ENCODE peak calls at places on chromosomes 1 and 21, in nine cellular contexts. D is CD8-positive, alpha-beta memory T cell; Z is HTR-8/SVneo; X is T47D; A is CD4-positive, alpha-beta memory T cell; R is GM19239; S is T-cell; G is GM10248; Q is small intestine. W is an unnamed sample.

GRCh38 chr1:203149188-203149840 is 21.8 kb downstream of the ADORA1 start:
- DNase-seq in D (no peak), Z (no peak), X (no peak), A (no peak), R (no peak), S (no peak), G (no peak), Q (no peak), W (no peak)

GRCh38 chr1:199002670-199003069 is 363.8 kb downstream of the PTPRC start:
- DNase-seq in D (no peak), Z (no peak), X (no peak), A (no peak), R (no peak), S (no peak), G (no peak), Q (no peak), W (no peak)

GRCh38 chr1:2115922-2116341 is 65.7 kb downstream of the PRKCZ start:
- DNase-seq in D (no peak), Z (no peak), X (no peak), A (no peak), R (no peak), S (no peak), G (no peak), Q (no peak), W (no peak)

GRCh38 chr1:241964550-241965241 is 7.1 kb downstream of the BECN2 start:
- DNase-seq in D (no peak), Z (no peak), X (no peak), A (no peak), R (no peak), S (no peak), G (no peak), Q (no peak), W (no peak)

GRCh38 chr1:244322791-244323521 is 128.8 kb downstream of the ADSS2 start:
- DNase-seq in D (no peak), Z (peak; percentile 80), X (peak; percentile 26), A (peak; percentile 73), R (no peak), S (no peak), G (no peak), Q (peak; percentile 62), W (peak; percentile 86)

GRCh38 chr21:14968821-14969220 is 96.0 kb downstream of the NRIP1 start:
- DNase-seq in D (no peak), Z (no peak), X (no peak), A (no peak), R (no peak), S (no peak), G (no peak), Q (no peak), W (no peak)

GRCh38 chr1:119492763-119493162 is 14.2 kb upstream of the HSD3B1 start:
- DNase-seq in D (no peak), Z (no peak), X (no peak), A (no peak), R (no peak), S (no peak), G (no peak), Q (peak; percentile 32), W (no peak)

GRCh38 chr1:85609976-85610375 is 29.4 kb downstream of the CCN1 start:
- DNase-seq in D (no peak), Z (no peak), X (no peak), A (no peak), R (no peak), S (no peak), G (no peak), Q (no peak), W (no peak)

W was measured in NCI-H226.